ENCODE peak calls at places on chromosomes 7 and 10, in five cellular contexts. I is fibroblast of gingiva; B is GDM1; P is stimulated activated CD8-positive, alpha-beta memory T cell treated with anti-CD3 and anti-CD28 coated beads, Interleukin-4, amount 100 ng/mL, for 1 hour; O is RCC 7860. S is an unnamed sample.

GRCh38 chr10:72419241-72419640 is 64.5 kb upstream of the DNAJB12 start:
- DNase-seq in O (no peak), I (no peak), B (no peak), P (no peak), S (no peak)

GRCh38 chr10:86355571-86356038 is 11.0 kb downstream of the GRID1 start:
- DNase-seq in B (peak), I (no peak), P (no peak), O (no peak), S (no peak)

GRCh38 chr10:121590772-121591171 is 7.5 kb downstream of the FGFR2 start:
- DNase-seq in P (no peak), B (no peak), I (no peak), O (no peak), S (no peak)

GRCh38 chr10:98414578-98414931 is 427 bp downstream of the PYROXD2 start:
- DNase-seq in I (no peak), B (no peak), P (no peak), O (no peak), S (no peak)

GRCh38 chr7:16926283-16926682 is 44.5 kb upstream of the AGR3 start:
- DNase-seq in O (no peak), P (no peak), B (peak), I (peak), S (no peak)

GRCh38 chr7:14754631-14755030 is 147.9 kb downstream of the DGKB start:
- DNase-seq in O (peak), I (peak), B (no peak), P (no peak), S (peak)

GRCh38 chr7:116633131-116633988 is 38.6 kb upstream of the MET start:
- DNase-seq in O (peak), I (peak), P (no peak), B (no peak), S (peak)

GRCh38 chr10:49396666-49396999 is 744 bp upstream of the DRGX start:
- DNase-seq in P (no peak), I (no peak), B (no peak), O (no peak), S (no peak)

GRCh38 chr10:60414111-60414510 is 24.4 kb upstream of the ANK3 start:
- DNase-seq in I (no peak), B (no peak), O (no peak), P (no peak), S (no peak)

GRCh38 chr10:78972160-78972946 is 96.4 kb upstream of the ZMIZ1 start:
- DNase-seq in B (no peak), P (no peak), I (peak), O (peak), S (peak)

GRCh38 chr7:44144968-44145418 is 3.9 kb upstream of the MYL7 start:
- DNase-seq in I (no peak), B (no peak), O (no peak), P (no peak), S (no peak)

GRCh38 chr10:34080485-34081346 is 734.4 kb downstream of the PARD3 start:
- DNase-seq in O (no peak), I (no peak), P (no peak), B (no peak), S (no peak)

GRCh38 chr7:132359746-132360145 is 216.5 kb downstream of the PLXNA4 start:
- DNase-seq in B (no peak), I (no peak), O (no peak), P (no peak), S (no peak)

GRCh38 chr7:50791921-50792341 is 9.2 kb upstream of the GRB10 start:
- DNase-seq in B (no peak), O (no peak), I (peak), P (no peak), S (no peak)

GRCh38 chr7:157412021-157412443 is 75.2 kb downstream of the DNAJB6 start:
- DNase-seq in B (no peak), P (no peak), O (peak), I (peak), S (peak)

GRCh38 chr10:122281751-122282150 is 10.7 kb downstream of the BTBD16 start:
- DNase-seq in P (no peak), O (no peak), B (no peak), I (no peak), S (no peak)

GRCh38 chr10:46555713-46556514 is 544 bp downstream of the GPRIN2 start:
- DNase-seq in I (no peak), B (no peak), P (no peak), O (no peak), S (no peak)

GRCh38 chr7:50792342-50793114 is 9.8 kb upstream of the GRB10 start:
- DNase-seq in O (peak), I (peak), P (no peak), B (no peak), S (no peak)

GRCh38 chr7:94338921-94339371 is 55.7 kb upstream of the COL1A2 start:
- DNase-seq in B (no peak), I (peak), O (no peak), P (no peak), S (peak)

GRCh38 chr7:22617166-22617565 is 109.8 kb upstream of the IL6 start:
- DNase-seq in O (no peak), B (no peak), I (peak), P (no peak), S (no peak)

GRCh38 chr7:8201846-8202441 is 60.0 kb downstream of the ICA1 start:
- DNase-seq in B (peak), I (no peak), O (no peak), P (no peak), S (no peak)

GRCh38 chr10:99457808-99458207 is 27.4 kb upstream of the GOT1 start:
- DNase-seq in P (no peak), I (no peak), B (no peak), O (no peak), S (no peak)

GRCh38 chr7:141648276-141649114 is 53.5 kb downstream of the DENND11 start:
- DNase-seq in B (no peak), P (no peak), O (no peak), I (peak), S (no peak)

GRCh38 chr10:81603106-81603620 is 271.8 kb upstream of the NRG3 start:
- DNase-seq in P (no peak), B (no peak), O (no peak), I (no peak), S (no peak)

GRCh38 chr10:4213441-4213840 is 428.4 kb upstream of the KLF6 start:
- DNase-seq in I (no peak), P (no peak), B (no peak), O (no peak), S (no peak)

GRCh38 chr7:96236198-96237039 is 85.5 kb downstream of the SLC25A13 start:
- DNase-seq in O (peak), I (peak), P (no peak), B (no peak), S (peak)

GRCh38 chr7:41096921-41097320 is 606.0 kb downstream of the INHBA start:
- DNase-seq in I (no peak), P (no peak), B (no peak), O (peak), S (peak)

GRCh38 chr7:116598278-116598677 is 73.4 kb downstream of the CAV1 start:
- DNase-seq in O (no peak), I (no peak), B (no peak), P (no peak), S (no peak)

GRCh38 chr10:74292871-74293427 is 141.9 kb downstream of the ADK start:
- DNase-seq in P (no peak), I (no peak), O (peak), B (no peak), S (peak)

GRCh38 chr10:72483452-72483851 is 128.7 kb upstream of the DNAJB12 start:
- DNase-seq in I (peak), B (no peak), O (no peak), P (no peak), S (no peak)

GRCh38 chr10:133372507-133372906 is 647 bp downstream of the ECHS1 start:
- DNase-seq in I (no peak), B (no peak), P (no peak), O (no peak), S (no peak)

GRCh38 chr10:28587970-28588290 is 55.0 kb downstream of the WAC start:
- DNase-seq in B (no peak), O (peak), P (no peak), I (peak), S (no peak)

GRCh38 chr10:22622242-22622806 is 92.1 kb downstream of the PIP4K2A start:
- DNase-seq in P (no peak), O (no peak), B (no peak), I (no peak), S (no peak)

GRCh38 chr10:121598261-121599249 is at the start of gene FGFR2:
- DNase-seq in B (peak), O (peak), I (peak), P (no peak), S (peak)

GRCh38 chr7:117269417-117269816 is 53.4 kb downstream of the WNT2 start:
- DNase-seq in P (no peak), I (peak), B (no peak), O (peak), S (peak)

S was measured in skeletal muscle cell.